ENCODE peak calls at places on chromosome 18, in four cellular contexts. Q is A549, L is fibroblast of mammary gland, F is fibroblast of pulmonary artery. Y is an unnamed sample.

GRCh38 chr18:48263913-48264506 is 145.2 kb downstream of the ZBTB7C start:
- DNase-seq in Q (no peak), L (peak; percentile 11), F (no peak), Y (no peak)

GRCh38 chr18:51563401-51563800 is 365.9 kb upstream of the MEX3C start:
- DNase-seq in Q (no peak), L (no peak), F (no peak), Y (no peak)

GRCh38 chr18:45155526-45155925 is 459.8 kb upstream of the SLC14A2 start:
- DNase-seq in Q (no peak), L (no peak), F (no peak), Y (no peak)

GRCh38 chr18:22422909-22423548 is 5.3 kb upstream of the CTAGE1 start:
- DNase-seq in Q (no peak), L (peak; percentile 71), F (peak; percentile 76), Y (peak; percentile 20)

GRCh38 chr18:9608298-9608697 is 6.1 kb downstream of the PPP4R1 start:
- DNase-seq in Q (peak; percentile 15), L (no peak), F (peak; percentile 24), Y (peak; percentile 38)

GRCh38 chr18:31049189-31049588 is 6.6 kb upstream of the DSC3 start:
- DNase-seq in Q (no peak), L (no peak), F (peak; percentile 33), Y (no peak)

GRCh38 chr18:26096852-26097251 is 6.4 kb upstream of the SS18 start:
- DNase-seq in Q (no peak), L (no peak), F (no peak), Y (no peak)

GRCh38 chr18:55539240-55539639 is 48.8 kb downstream of the TCF4 start:
- DNase-seq in Q (no peak), L (peak; percentile 66), F (no peak), Y (no peak)

GRCh38 chr18:50836521-50836957 is 16.7 kb upstream of the MRO start:
- DNase-seq in Q (peak; percentile 48), L (peak; percentile 69), F (peak; percentile 86), Y (peak; percentile 89)

GRCh38 chr18:55695091-55695490 is 107.1 kb upstream of the TCF4 start:
- DNase-seq in Q (no peak), L (no peak), F (no peak), Y (no peak)

GRCh38 chr18:8319798-8320477 is 289.3 kb upstream of the RAB12 start:
- DNase-seq in Q (no peak), L (peak; percentile 72), F (no peak), Y (no peak)

GRCh38 chr18:73283032-73283431 is 415.2 kb upstream of the NETO1 start:
- DNase-seq in Q (no peak), L (peak; percentile 43), F (no peak), Y (peak; percentile 30)

GRCh38 chr18:6729247-6730091 is at the start of gene ARHGAP28:
- DNase-seq in Q (peak; percentile 76), L (peak; percentile 79), F (peak; percentile 72), Y (peak; percentile 91)

GRCh38 chr18:70415823-70416488 is 127.1 kb downstream of the SOCS6 start:
- DNase-seq in Q (no peak), L (peak; percentile 55), F (no peak), Y (no peak)

GRCh38 chr18:77635441-77635840 is 385.8 kb downstream of the GALR1 start:
- DNase-seq in Q (no peak), L (peak; percentile 69), F (peak; percentile 4), Y (peak; percentile 13)

GRCh38 chr18:10245517-10246175 is 208.8 kb upstream of the APCDD1 start:
- DNase-seq in Q (no peak), L (no peak), F (no peak), Y (no peak)

GRCh38 chr18:11663630-11664029 is 25.4 kb upstream of the GNAL start:
- DNase-seq in Q (no peak), L (no peak), F (no peak), Y (no peak)

GRCh38 chr18:77666613-77667012 is 417.0 kb downstream of the GALR1 start:
- DNase-seq in Q (no peak), L (no peak), F (no peak), Y (no peak)

GRCh38 chr18:42413870-42414269 is 458.8 kb downstream of the PIK3C3 start:
- DNase-seq in Q (peak; percentile 0), L (peak; percentile 55), F (peak; percentile 11), Y (peak; percentile 43)

GRCh38 chr18:33805592-33805991 is 227.6 kb downstream of the ASXL3 start:
- DNase-seq in Q (no peak), L (no peak), F (no peak), Y (no peak)

GRCh38 chr18:41326311-41326710 is 628.7 kb upstream of the PIK3C3 start:
- DNase-seq in Q (no peak), L (peak; percentile 12), F (peak; percentile 73), Y (peak; percentile 68)

GRCh38 chr18:25827961-25828561 is 262.4 kb downstream of the SS18 start:
- DNase-seq in Q (no peak), L (no peak), F (peak; percentile 14), Y (peak; percentile 21)

GRCh38 chr18:28794459-28795245 is 617.7 kb upstream of the CDH2 start:
- DNase-seq in Q (peak; percentile 5), L (peak; percentile 76), F (peak; percentile 94), Y (peak; percentile 67)

GRCh38 chr18:22113144-22113813 is 56.1 kb upstream of the GATA6 start:
- DNase-seq in Q (no peak), L (no peak), F (no peak), Y (no peak)

GRCh38 chr18:48959921-48960920 is 9.5 kb upstream of the SMAD7 start:
- DNase-seq in Q (no peak), L (peak; percentile 62), F (peak; percentile 58), Y (peak; percentile 40)

GRCh38 chr18:5464241-5464640 is 79.6 kb downstream of the EPB41L3 start:
- DNase-seq in Q (no peak), L (peak; percentile 42), F (peak; percentile 8), Y (peak; percentile 57)

GRCh38 chr18:32391126-32391525 is 79.6 kb downstream of the GAREM1 start:
- DNase-seq in Q (no peak), L (no peak), F (no peak), Y (no peak)

GRCh38 chr18:53191634-53192033 is 851.6 kb downstream of the DCC start:
- DNase-seq in Q (no peak), L (no peak), F (no peak), Y (no peak)

GRCh38 chr18:7940976-7941375 is 373.9 kb downstream of the PTPRM start:
- DNase-seq in Q (no peak), L (no peak), F (no peak), Y (no peak)

DNA sequence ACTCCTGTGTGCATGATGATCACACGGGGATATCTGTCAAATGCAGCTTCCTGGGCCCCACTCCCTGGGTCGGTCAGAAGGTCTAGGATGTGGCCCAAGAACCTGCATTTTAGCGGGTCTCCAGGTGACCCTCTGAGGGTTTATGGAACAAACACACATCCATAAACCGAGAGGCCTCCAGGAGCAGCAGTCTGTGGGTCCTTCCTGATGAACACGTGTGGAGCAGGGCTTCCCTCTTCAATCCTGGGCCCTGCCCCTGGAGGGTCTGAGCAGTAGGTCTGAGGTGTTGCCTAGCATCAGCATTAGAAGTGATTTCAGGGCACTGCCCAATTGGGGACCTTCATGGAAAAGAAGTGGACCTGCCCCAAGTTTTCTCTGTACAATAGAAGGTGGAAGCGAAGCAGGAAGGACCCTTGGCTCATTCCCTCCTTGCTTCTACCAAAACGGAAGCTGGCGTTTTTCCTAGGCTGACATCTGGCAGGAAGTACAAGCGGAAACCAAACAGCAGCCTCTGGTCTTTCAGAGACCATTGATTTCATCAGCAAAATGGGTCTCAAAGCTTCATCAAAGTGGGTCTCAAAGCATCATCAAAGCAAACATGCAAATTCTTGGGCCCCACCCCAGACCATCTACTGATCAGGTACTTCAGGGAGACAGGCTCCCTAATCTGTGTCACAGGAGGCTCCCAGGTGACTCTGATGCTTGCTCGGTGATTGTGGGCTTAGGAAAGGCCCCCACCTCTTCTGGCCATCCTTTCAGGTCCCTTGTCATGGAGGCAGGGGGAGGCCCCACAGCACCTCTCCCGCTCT is 30.7 kb downstream of the INO80C start:
- DNase-seq in Q (no peak), L (no peak), F (peak; percentile 45), Y (no peak)
- H3K4me3 ChIP-seq in Q (no peak overlapping the region), L (no peak overlapping the region), F (no peak overlapping the region), Y (no peak overlapping the region)

DNA sequence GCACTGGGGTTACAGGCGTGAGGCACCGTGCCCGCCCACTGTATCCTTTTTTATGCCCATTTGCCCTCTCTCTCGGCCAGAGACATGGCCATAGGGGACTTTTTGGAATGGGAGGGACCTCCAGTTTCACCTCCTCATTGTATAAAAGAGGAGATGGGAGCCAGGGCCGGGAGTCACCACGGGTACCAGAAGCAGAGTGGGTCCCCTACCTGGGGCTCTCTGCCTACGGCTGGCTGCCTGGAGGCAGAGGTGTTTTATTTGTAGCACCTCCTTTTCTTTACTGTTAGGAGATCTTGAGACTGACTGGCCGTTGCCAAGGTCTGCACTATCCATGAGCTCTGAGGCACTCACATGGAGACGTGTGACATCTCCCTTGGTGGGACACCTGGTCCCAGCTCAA is 162.8 kb downstream of the LDLRAD4 start:
- DNase-seq in Q (no peak), L (no peak), F (no peak), Y (no peak)
- H3K4me3 ChIP-seq in Q (no peak overlapping the region), L (no peak overlapping the region), F (no peak overlapping the region), Y (no peak overlapping the region)

DNA sequence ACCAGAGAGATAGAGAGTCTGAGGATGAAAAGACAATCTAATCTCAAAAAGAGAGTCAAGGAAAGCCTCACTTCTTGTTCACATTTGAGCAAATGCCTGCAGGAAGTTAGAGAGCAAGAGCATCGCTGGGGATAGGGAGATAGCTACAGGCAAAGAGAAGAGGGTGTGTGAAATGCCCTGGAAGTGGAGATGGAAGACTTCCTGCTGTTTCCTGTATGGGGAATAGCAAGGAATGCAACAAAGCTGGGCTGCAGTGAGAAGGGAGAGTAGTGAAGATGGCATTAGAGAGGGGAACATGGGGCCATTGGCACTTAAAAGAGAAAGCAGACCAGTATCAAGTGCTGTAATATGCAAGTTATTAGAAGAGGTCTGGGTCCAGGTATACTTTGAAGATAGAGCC is 488.6 kb downstream of the METTL4 start:
- DNase-seq in Q (no peak), L (no peak), F (no peak), Y (no peak)
- H3K4me3 ChIP-seq in Q (no peak overlapping the region), L (no peak overlapping the region), F (no peak overlapping the region), Y (no peak overlapping the region)

GRCh38 chr18:76406791-76407190 is 88.3 kb downstream of the ZNF516 start:
- DNase-seq in Q (no peak), L (no peak), F (no peak), Y (no peak)

GRCh38 chr18:76410660-76411417 is 84.2 kb downstream of the ZNF516 start:
- DNase-seq in Q (no peak), L (no peak), F (no peak), Y (no peak)

GRCh38 chr18:76407681-76408080 is 87.4 kb downstream of the ZNF516 start:
- DNase-seq in Q (no peak), L (no peak), F (no peak), Y (no peak)

GRCh38 chr18:76410033-76410432 is 85.0 kb downstream of the ZNF516 start:
- DNase-seq in Q (no peak), L (no peak), F (no peak), Y (no peak)

GRCh38 chr18:76408480-76409067 is 86.5 kb downstream of the ZNF516 start:
- DNase-seq in Q (no peak), L (no peak), F (no peak), Y (no peak)
- H3K4me3 ChIP-seq in Q (no peak overlapping the region), L (no peak overlapping the region), F (no peak overlapping the region), Y (no peak overlapping the region)

GRCh38 chr18:37254256-37254880 is 311.2 kb downstream of the CELF4 start:
- DNase-seq in Q (no peak), L (no peak), F (no peak), Y (no peak)
- H3K4me3 ChIP-seq in Q (peak overlapping the region; percentile 66), L (no peak overlapping the region), F (no peak overlapping the region), Y (no peak overlapping the region)

GRCh38 chr18:62723666-62724281 is 8.4 kb downstream of the PHLPP1 start:
- DNase-seq in Q (no peak), L (no peak), F (no peak), Y (no peak)
- H3K4me3 ChIP-seq in Q (no peak overlapping the region), L (no peak overlapping the region), F (no peak overlapping the region), Y (no peak overlapping the region)